ENCODE peak calls at places on chromosomes 2 and 18, in five cellular contexts. H, Z, K, P and A are unnamed samples.

GRCh38 chr2:53407363-53408080 is 360.1 kb upstream of the CHAC2 start:
- DNase-seq in P (no peak), H (no peak), Z (no peak), K (no peak), A (no peak)

GRCh38 chr2:42053791-42054656 is 6.2 kb downstream of the PKDCC start:
- DNase-seq in P (peak; percentile 87), K (no peak), Z (no peak), H (no peak), A (peak; percentile 55)

GRCh38 chr2:185738679-185739472 is at the start of gene FSIP2:
- DNase-seq in H (peak; percentile 96), P (peak; percentile 81), K (peak; percentile 47), Z (peak; percentile 95), A (peak; percentile 89)

GRCh38 chr2:127537644-127538043 is 2.2 kb downstream of the MYO7B start:
- DNase-seq in K (no peak), Z (no peak), P (no peak), H (no peak), A (no peak)

GRCh38 chr2:69582582-69583176 is 60.9 kb downstream of the AAK1 start:
- DNase-seq in K (peak; percentile 27), P (no peak), Z (no peak), H (no peak), A (no peak)

GRCh38 chr2:128488429-128488828 is 169.8 kb upstream of the HS6ST1 start:
- DNase-seq in H (no peak), P (no peak), K (no peak), Z (peak; percentile 51), A (no peak)

GRCh38 chr2:97707428-97708380 is 5.7 kb upstream of the ZAP70 start:
- DNase-seq in P (peak; percentile 37), H (no peak), K (no peak), Z (no peak), A (peak; percentile 54)

GRCh38 chr2:238238766-238239551 is 879 bp downstream of the HES6 start:
- DNase-seq in P (peak; percentile 79), K (peak; percentile 31), H (peak; percentile 49), Z (peak; percentile 52), A (no peak)

GRCh38 chr2:234949762-234950434 is 1.9 kb upstream of the SH3BP4 start:
- DNase-seq in K (peak; percentile 97), P (no peak), H (no peak), Z (no peak), A (no peak)

GRCh38 chr2:217103752-217104540 is 244.1 kb upstream of the TNP1 start:
- DNase-seq in P (no peak), Z (peak; percentile 88), K (peak; percentile 80), H (no peak), A (no peak)

GRCh38 chr2:176177580-176178270 is 10.7 kb upstream of the HOXD1 start:
- DNase-seq in H (peak; percentile 52), K (peak; percentile 63), Z (peak; percentile 52), P (peak; percentile 76), A (no peak)

GRCh38 chr2:28583899-28584553 is 88.2 kb downstream of the PLB1 start:
- DNase-seq in H (no peak), Z (peak; percentile 91), P (peak; percentile 88), K (peak; percentile 98), A (peak; percentile 50)

GRCh38 chr2:118246726-118247125 is 158.5 kb downstream of the INSIG2 start:
- DNase-seq in K (peak; percentile 96), P (no peak), Z (no peak), H (no peak), A (no peak)

GRCh38 chr2:69933839-69934613 is 19.1 kb downstream of the MXD1 start:
- DNase-seq in Z (no peak), H (no peak), P (no peak), K (peak; percentile 94), A (no peak)

GRCh38 chr18:40011201-40011600 is 1943.8 kb upstream of the PIK3C3 start:
- DNase-seq in H (no peak), Z (no peak), P (no peak), K (no peak), A (no peak)

GRCh38 chr2:72103690-72104089 is 44.0 kb downstream of the CYP26B1 start:
- DNase-seq in P (no peak), K (no peak), H (no peak), Z (no peak), A (peak; percentile 1)

GRCh38 chr2:96135621-96136020 is 2.7 kb downstream of the ASTL start:
- DNase-seq in P (peak; percentile 51), K (no peak), H (no peak), Z (no peak), A (no peak)

DNA sequence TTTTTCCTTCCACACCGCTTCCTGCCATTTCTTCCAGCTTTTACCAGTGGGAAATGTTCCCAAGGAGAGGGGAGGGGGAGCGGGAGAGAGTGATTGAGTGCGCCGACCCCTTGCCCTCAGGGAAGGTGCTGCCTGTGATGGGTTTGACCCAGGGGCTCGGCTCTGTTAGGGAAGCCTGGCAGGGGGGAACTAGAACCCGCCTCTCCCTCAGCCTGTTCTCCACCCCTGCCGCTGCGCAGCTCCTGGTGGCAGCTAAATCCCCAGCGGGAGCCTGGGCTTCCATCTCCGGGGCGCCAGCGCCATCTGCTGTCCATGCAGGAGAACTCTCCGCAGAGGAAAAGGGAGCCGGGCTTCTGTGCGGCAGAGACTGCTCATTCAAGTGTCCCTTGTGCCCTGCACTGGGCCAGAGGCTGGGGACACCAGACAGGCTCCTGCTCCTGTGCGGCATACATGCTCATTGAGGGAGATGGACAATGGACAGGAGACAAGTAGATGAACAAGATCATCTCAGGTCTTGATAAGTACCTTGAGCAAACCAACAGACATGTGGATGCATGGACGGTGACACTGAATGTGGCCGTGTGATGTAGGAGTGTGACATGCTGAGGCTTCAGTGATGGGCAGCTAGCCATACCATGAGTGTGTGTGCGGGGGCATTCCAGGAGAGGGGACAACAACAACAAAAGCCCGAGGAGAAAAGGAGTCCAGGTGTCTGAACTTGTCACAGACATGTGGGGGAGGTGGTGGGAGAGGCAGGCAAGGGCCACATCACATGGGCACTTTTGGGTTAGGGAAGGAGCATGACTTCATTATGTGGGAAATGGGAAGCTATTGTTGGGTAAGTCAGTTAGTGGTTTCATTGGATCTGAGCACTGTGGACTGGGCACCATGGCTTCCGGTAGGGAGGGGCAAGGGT is 13.3 kb downstream of the CHPF start:
- DNase-seq in P (peak; percentile 95), Z (peak; percentile 87), K (peak; percentile 90), H (peak; percentile 93), A (peak; percentile 82)
- H3K4me3 ChIP-seq in P (no peak overlapping the region), Z (no peak overlapping the region), K (peak overlapping the region; percentile 53), H (peak overlapping the region; percentile 26), A (no peak overlapping the region)

DNA sequence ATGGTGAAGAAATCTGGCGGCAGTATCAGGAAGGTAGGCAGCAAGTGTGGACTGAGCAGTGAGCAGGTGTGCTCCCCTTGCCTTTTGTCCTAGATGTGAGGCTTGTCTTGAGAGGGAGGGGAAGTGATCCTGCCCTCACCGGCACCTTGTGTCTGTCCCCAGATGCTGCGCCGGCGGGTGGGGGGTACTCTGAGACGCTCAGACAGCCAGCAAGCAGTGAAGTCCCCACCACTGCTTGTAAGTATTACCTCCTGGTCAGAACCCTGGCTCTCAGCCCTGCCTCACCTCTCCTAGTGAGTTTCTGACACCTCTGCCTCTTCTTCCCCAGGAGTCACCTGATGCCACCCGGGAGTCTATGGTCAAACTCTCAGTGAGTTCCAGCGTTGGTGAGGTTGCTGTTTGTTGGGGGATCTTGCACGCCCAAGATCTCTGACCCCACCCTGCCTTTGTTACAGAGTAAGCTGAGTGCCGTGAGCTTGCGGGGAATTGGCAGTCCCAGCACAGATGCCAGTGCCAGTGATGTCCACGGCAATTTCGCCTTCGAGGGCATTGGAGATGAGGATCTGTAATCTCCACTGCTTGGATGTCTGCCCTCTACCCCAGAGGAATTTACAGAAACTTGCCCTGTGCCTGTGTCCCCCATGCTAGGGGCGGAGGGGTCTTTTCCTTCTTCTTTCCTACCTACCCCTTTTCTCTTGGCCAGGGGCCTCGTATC is 4.2 kb downstream of the ZNF513 start:
- DNase-seq in Z (no peak), K (no peak), P (no peak), H (no peak), A (no peak)
- H3K27ac ChIP-seq in Z (no peak overlapping the region), K (no peak overlapping the region), P (no peak overlapping the region), H (no peak overlapping the region), A (no peak overlapping the region)

GRCh38 chr2:85547859-85548607 is 9.1 kb downstream of the MAT2A start:
- DNase-seq in Z (no peak), P (no peak), H (no peak), K (no peak), A (no peak)
- H3K9ac ChIP-seq in Z (no peak overlapping the region), P (no peak overlapping the region), H (no peak overlapping the region), K (no peak overlapping the region), A (no peak overlapping the region)

GRCh38 chr2:57884281-57884680 is 162.3 kb upstream of the VRK2 start:
- DNase-seq in P (no peak), H (no peak), Z (no peak), K (no peak), A (no peak)

GRCh38 chr2:57880446-57880845 is 166.2 kb upstream of the VRK2 start:
- DNase-seq in H (no peak), P (no peak), Z (no peak), K (peak; percentile 12), A (no peak)

GRCh38 chr2:57882895-57883515 is 163.6 kb upstream of the VRK2 start:
- DNase-seq in K (no peak), Z (no peak), P (no peak), H (no peak), A (no peak)

GRCh38 chr2:57880967-57881366 is 165.6 kb upstream of the VRK2 start:
- DNase-seq in P (no peak), K (no peak), H (no peak), Z (no peak), A (no peak)

DNA sequence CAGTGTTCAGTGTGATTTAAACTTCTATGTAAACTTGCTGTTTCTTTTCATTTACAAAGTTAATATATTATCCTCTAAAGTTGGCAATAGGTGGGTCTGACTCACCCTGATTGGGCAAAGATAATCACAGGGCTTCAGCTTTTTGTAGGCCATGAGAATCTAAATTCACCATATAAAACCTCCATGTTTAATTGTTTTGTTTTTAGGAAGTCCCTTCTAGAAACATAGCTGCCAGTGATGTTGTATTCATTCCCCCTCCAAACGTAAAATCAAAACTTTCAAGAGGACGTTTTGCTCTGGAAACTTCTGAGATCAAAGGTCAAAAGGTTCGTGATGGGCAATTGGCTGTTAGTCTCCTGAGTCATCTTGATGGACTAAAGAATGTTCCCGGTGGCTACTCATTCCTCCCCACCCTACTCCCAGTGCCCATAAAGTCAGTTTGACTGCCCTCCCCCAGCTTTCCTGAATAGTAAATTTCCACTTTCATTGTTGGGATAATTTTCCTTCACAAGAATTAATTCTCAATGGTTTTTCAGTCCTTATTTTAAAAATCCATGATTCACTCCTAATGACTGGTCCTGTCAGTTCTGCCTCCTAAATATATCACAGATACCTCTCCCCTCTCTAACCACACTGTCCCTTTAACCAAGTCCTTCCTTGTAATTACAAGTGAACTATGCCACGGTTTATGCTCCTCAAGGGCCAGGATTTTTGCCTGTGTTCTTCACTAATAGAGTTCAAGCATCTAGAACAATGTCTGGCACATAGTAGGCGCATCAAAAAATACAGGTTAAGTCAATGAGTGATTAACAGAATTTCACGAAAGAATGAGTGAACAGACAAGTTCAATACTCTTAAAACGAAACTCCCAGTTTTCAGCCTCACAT is 164.4 kb upstream of the VRK2 start:
- DNase-seq in Z (peak; percentile 19), K (peak; percentile 71), P (no peak), H (no peak), A (peak; percentile 52)
- H3K4me3 ChIP-seq in Z (no peak overlapping the region), K (peak overlapping the region; percentile 33), P (no peak overlapping the region), H (no peak overlapping the region), A (no peak overlapping the region)